ENCODE peak calls at places on chromosomes 6 and 20, in seven cellular contexts. One of them, this sample, is unnamed. For H3K36me3 and H3K4me1, the result is how much of the 10 kb centered on the place peaks cover.

GRCh38 chr20:44765091-44765490 is 19.4 kb downstream of the KCNK15 start:
- DNase-seq in OCI-LY7: no peak
- DNase-seq in ascending aorta: no peak
- DNase-seq in CD8-positive, alpha-beta T cell: no peak
- DNase-seq in cardiac muscle cell: no peak
- DNase-seq in sigmoid colon: no peak
- DNase-seq in gastrocnemius medialis: no peak
- DNase-seq in this sample: no peak

GRCh38 chr20:52060794-52061714 is 130.5 kb downstream of the ZFP64 start:
- DNase-seq in gastrocnemius medialis: no peak
- DNase-seq in CD8-positive, alpha-beta T cell: no peak
- DNase-seq in OCI-LY7: no peak
- DNase-seq in sigmoid colon: no peak
- DNase-seq in cardiac muscle cell: peak
- DNase-seq in ascending aorta: no peak
- DNase-seq in this sample: no peak

GRCh38 chr6:50720623-50721022 is 7.3 kb downstream of the TFAP2D start:
- DNase-seq in sigmoid colon: no peak
- DNase-seq in cardiac muscle cell: peak
- DNase-seq in ascending aorta: no peak
- DNase-seq in CD8-positive, alpha-beta T cell: no peak
- DNase-seq in gastrocnemius medialis: no peak
- DNase-seq in OCI-LY7: no peak
- DNase-seq in this sample: no peak

GRCh38 chr20:59165389-59165785 is 1.8 kb downstream of the ZNF831 start:
- DNase-seq in cardiac muscle cell: no peak
- DNase-seq in OCI-LY7: peak
- DNase-seq in gastrocnemius medialis: no peak
- DNase-seq in sigmoid colon: no peak
- DNase-seq in CD8-positive, alpha-beta T cell: no peak
- DNase-seq in ascending aorta: no peak
- DNase-seq in this sample: no peak

GRCh38 chr6:22025468-22026159 is 271.2 kb downstream of the PRL start:
- DNase-seq in gastrocnemius medialis: no peak
- DNase-seq in sigmoid colon: no peak
- DNase-seq in CD8-positive, alpha-beta T cell: no peak
- DNase-seq in cardiac muscle cell: peak
- DNase-seq in OCI-LY7: peak
- DNase-seq in ascending aorta: no peak
- DNase-seq in this sample: no peak

GRCh38 chr20:51062065-51062464 is 39.2 kb upstream of the KCNG1 start:
- DNase-seq in sigmoid colon: no peak
- DNase-seq in ascending aorta: no peak
- DNase-seq in cardiac muscle cell: peak
- DNase-seq in OCI-LY7: no peak
- DNase-seq in CD8-positive, alpha-beta T cell: no peak
- DNase-seq in gastrocnemius medialis: no peak
- DNase-seq in this sample: no peak

GRCh38 chr6:151292974-151293373 is 53.2 kb downstream of the AKAP12 start:
- DNase-seq in sigmoid colon: no peak
- DNase-seq in ascending aorta: no peak
- DNase-seq in gastrocnemius medialis: no peak
- DNase-seq in cardiac muscle cell: peak
- DNase-seq in CD8-positive, alpha-beta T cell: no peak
- DNase-seq in OCI-LY7: no peak
- DNase-seq in this sample: no peak

GRCh38 chr20:52992632-52993031 is 20.5 kb downstream of the TSHZ2 start:
- DNase-seq in gastrocnemius medialis: no peak
- DNase-seq in CD8-positive, alpha-beta T cell: no peak
- DNase-seq in sigmoid colon: no peak
- DNase-seq in ascending aorta: no peak
- DNase-seq in cardiac muscle cell: no peak
- DNase-seq in OCI-LY7: no peak
- DNase-seq in this sample: no peak

GRCh38 chr6:32973144-32973854 is 4.9 kb downstream of the BRD2 start:
- DNase-seq in cardiac muscle cell: no peak
- DNase-seq in gastrocnemius medialis: no peak
- DNase-seq in ascending aorta: no peak
- DNase-seq in sigmoid colon: peak
- DNase-seq in CD8-positive, alpha-beta T cell: peak
- DNase-seq in OCI-LY7: peak
- DNase-seq in this sample: no peak

GRCh38 chr20:50421356-50422340 is 88.5 kb upstream of the PTPN1 start:
- DNase-seq in OCI-LY7: no peak
- DNase-seq in sigmoid colon: no peak
- DNase-seq in cardiac muscle cell: no peak
- DNase-seq in CD8-positive, alpha-beta T cell: no peak
- DNase-seq in ascending aorta: no peak
- DNase-seq in gastrocnemius medialis: no peak
- DNase-seq in this sample: no peak

GRCh38 chr6:21137708-21138358 is 455.7 kb upstream of the SOX4 start:
- DNase-seq in sigmoid colon: no peak
- DNase-seq in OCI-LY7: no peak
- DNase-seq in cardiac muscle cell: peak
- DNase-seq in ascending aorta: no peak
- DNase-seq in CD8-positive, alpha-beta T cell: no peak
- DNase-seq in gastrocnemius medialis: no peak
- DNase-seq in this sample: no peak

GRCh38 chr20:15061061-15061430 is 723.6 kb upstream of the FLRT3 start:
- DNase-seq in OCI-LY7: no peak
- DNase-seq in CD8-positive, alpha-beta T cell: no peak
- DNase-seq in gastrocnemius medialis: no peak
- DNase-seq in cardiac muscle cell: no peak
- DNase-seq in ascending aorta: no peak
- DNase-seq in sigmoid colon: no peak
- DNase-seq in this sample: no peak

GRCh38 chr6:105675715-105676397 is 273.0 kb upstream of the PREP start:
- DNase-seq in CD8-positive, alpha-beta T cell: no peak
- DNase-seq in sigmoid colon: no peak
- DNase-seq in cardiac muscle cell: peak
- DNase-seq in OCI-LY7: no peak
- DNase-seq in gastrocnemius medialis: no peak
- DNase-seq in ascending aorta: no peak
- DNase-seq in this sample: no peak

GRCh38 chr6:10384333-10384718 is 30.5 kb downstream of the TFAP2A start:
- DNase-seq in ascending aorta: no peak
- DNase-seq in cardiac muscle cell: no peak
- DNase-seq in CD8-positive, alpha-beta T cell: no peak
- DNase-seq in gastrocnemius medialis: no peak
- DNase-seq in OCI-LY7: no peak
- DNase-seq in sigmoid colon: no peak
- DNase-seq in this sample: no peak

GRCh38 chr6:36368921-36369880 is 18.3 kb downstream of the ETV7 start:
- DNase-seq in gastrocnemius medialis: peak
- DNase-seq in CD8-positive, alpha-beta T cell: no peak
- DNase-seq in OCI-LY7: no peak
- DNase-seq in cardiac muscle cell: peak
- DNase-seq in ascending aorta: no peak
- DNase-seq in sigmoid colon: no peak
- DNase-seq in this sample: no peak

GRCh38 chr6:35084041-35084491 is 57.1 kb downstream of the TCP11 start:
- DNase-seq in sigmoid colon: peak
- DNase-seq in CD8-positive, alpha-beta T cell: no peak
- DNase-seq in ascending aorta: peak
- DNase-seq in cardiac muscle cell: no peak
- DNase-seq in gastrocnemius medialis: no peak
- DNase-seq in OCI-LY7: no peak
- DNase-seq in this sample: no peak

GRCh38 chr20:35010405-35011192 is 54.9 kb downstream of the MYH7B start:
- DNase-seq in sigmoid colon: no peak
- DNase-seq in OCI-LY7: no peak
- DNase-seq in ascending aorta: peak
- DNase-seq in cardiac muscle cell: no peak
- DNase-seq in gastrocnemius medialis: no peak
- DNase-seq in CD8-positive, alpha-beta T cell: no peak
- DNase-seq in this sample: no peak

GRCh38 chr20:35011589-35012226 is 56.0 kb downstream of the MYH7B start:
- DNase-seq in cardiac muscle cell: no peak
- DNase-seq in sigmoid colon: no peak
- DNase-seq in ascending aorta: no peak
- DNase-seq in CD8-positive, alpha-beta T cell: no peak
- DNase-seq in gastrocnemius medialis: no peak
- DNase-seq in OCI-LY7: no peak
- DNase-seq in this sample: no peak

GRCh38 chr20:35014537-35014936 is 58.9 kb downstream of the MYH7B start:
- DNase-seq in CD8-positive, alpha-beta T cell: no peak
- DNase-seq in cardiac muscle cell: no peak
- DNase-seq in gastrocnemius medialis: no peak
- DNase-seq in OCI-LY7: no peak
- DNase-seq in ascending aorta: peak
- DNase-seq in sigmoid colon: no peak
- DNase-seq in this sample: no peak

GRCh38 chr20:35013421-35014411 is 58.0 kb downstream of the MYH7B start:
- DNase-seq in gastrocnemius medialis: no peak
- DNase-seq in cardiac muscle cell: no peak
- DNase-seq in OCI-LY7: no peak
- DNase-seq in sigmoid colon: no peak
- DNase-seq in CD8-positive, alpha-beta T cell: no peak
- DNase-seq in ascending aorta: peak
- DNase-seq in this sample: no peak

DNA sequence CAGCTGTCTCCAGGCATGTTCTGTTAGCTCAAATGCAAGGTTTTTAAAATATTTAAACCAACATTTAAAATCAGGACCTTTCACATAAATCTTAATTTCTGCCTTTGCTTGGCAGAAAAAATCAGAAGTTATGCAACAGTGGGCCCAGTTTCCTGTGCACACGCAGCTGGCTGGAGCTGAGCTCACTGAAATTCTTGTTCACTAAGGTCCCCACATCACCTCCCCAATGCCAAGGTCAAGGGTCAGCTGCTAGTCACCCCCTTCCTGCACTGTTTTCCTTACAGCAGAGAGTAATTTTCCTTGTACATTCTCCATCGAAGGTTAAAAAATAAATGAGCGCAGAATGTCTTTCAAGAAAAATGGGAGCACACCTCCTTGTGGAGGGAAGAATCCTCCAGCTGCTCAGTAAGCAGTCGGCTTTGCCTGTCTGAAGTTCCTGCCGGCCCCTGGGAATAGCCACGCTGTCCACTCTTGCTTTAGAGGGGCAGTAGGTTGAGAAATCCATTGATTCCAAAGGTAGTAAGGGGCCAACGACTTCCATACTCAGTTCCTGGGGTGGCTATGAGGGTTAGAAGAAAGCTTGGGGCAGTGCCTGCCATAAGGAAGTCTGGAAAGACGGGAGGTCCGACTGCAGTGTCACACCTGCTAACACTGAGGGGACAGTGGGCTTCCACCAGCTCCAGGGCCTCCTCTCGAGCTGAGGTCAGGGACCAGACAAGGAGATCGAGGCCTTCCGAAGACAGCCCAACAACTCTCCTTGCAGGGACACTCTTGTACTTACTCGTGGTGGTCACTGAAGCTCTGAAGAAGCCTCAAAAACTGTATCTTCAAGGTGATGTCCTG is 56.8 kb downstream of the MYH7B start:
- DNase-seq in OCI-LY7: no peak
- DNase-seq in cardiac muscle cell: peak
- DNase-seq in CD8-positive, alpha-beta T cell: no peak
- DNase-seq in gastrocnemius medialis: no peak
- DNase-seq in sigmoid colon: no peak
- DNase-seq in ascending aorta: peak
- DNase-seq in this sample: no peak
- H3K36me3 ChIP-seq in OCI-LY7: half or more
- H3K36me3 ChIP-seq in cardiac muscle cell: under half
- H3K36me3 ChIP-seq in CD8-positive, alpha-beta T cell: half or more
- H3K36me3 ChIP-seq in gastrocnemius medialis: half or more
- H3K36me3 ChIP-seq in sigmoid colon: half or more
- H3K36me3 ChIP-seq in ascending aorta: half or more
- H3K36me3 ChIP-seq in this sample: under half

GRCh38 chr20:62377615-62378085 is 9.3 kb upstream of the RPS21 start:
- DNase-seq in sigmoid colon: peak
- DNase-seq in OCI-LY7: no peak
- DNase-seq in gastrocnemius medialis: no peak
- DNase-seq in ascending aorta: no peak
- DNase-seq in CD8-positive, alpha-beta T cell: no peak
- DNase-seq in cardiac muscle cell: no peak
- DNase-seq in this sample: no peak
- H3K4me1 ChIP-seq in sigmoid colon: half or more
- H3K4me1 ChIP-seq in OCI-LY7: under half
- H3K4me1 ChIP-seq in gastrocnemius medialis: under half
- H3K4me1 ChIP-seq in ascending aorta: under half
- H3K4me1 ChIP-seq in CD8-positive, alpha-beta T cell: under half
- H3K4me1 ChIP-seq in cardiac muscle cell: under half
- H3K4me1 ChIP-seq in this sample: half or more

DNA sequence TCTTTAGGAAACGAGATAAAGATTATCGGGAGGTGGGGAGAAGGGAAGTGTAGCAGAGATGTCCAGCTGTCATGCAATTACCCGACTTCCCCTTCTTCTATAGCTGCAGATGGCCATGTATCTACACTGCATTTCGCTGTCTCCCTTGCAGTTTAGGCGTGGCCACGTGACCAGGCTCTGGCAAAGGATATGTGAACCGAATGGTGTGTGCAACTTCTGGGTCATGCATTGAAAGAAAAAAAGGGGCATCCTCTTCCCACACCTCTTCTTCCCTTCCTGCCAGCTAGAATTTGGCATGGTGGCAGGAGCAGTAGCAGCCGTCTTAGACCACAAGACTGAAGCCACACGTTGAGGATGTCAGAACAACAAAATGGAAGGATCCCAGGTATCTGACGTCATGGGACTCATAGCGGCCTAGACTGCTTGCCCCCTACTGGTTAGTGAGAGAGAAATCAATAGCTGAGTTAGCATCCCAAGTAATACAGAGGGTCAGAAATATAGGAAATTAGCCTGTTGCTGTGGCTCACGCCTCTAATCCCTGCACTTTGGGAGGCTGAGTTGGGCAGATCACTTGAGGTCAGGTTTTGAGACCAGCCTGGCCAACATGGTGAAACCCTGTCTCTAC is 32.8 kb downstream of the TCF15 start:
- DNase-seq in ascending aorta: no peak
- DNase-seq in OCI-LY7: peak
- DNase-seq in sigmoid colon: no peak
- DNase-seq in cardiac muscle cell: peak
- DNase-seq in CD8-positive, alpha-beta T cell: no peak
- DNase-seq in gastrocnemius medialis: no peak
- DNase-seq in this sample: no peak
- TF ChIP-seq CTCF in ascending aorta: no peak
- TF ChIP-seq CTCF in OCI-LY7: peak
- TF ChIP-seq CTCF in sigmoid colon: no peak
- TF ChIP-seq CTCF in cardiac muscle cell: peak
- TF ChIP-seq CTCF in CD8-positive, alpha-beta T cell: no peak
- TF ChIP-seq CTCF in gastrocnemius medialis: no peak
- TF ChIP-seq CTCF in this sample: no peak

DNA sequence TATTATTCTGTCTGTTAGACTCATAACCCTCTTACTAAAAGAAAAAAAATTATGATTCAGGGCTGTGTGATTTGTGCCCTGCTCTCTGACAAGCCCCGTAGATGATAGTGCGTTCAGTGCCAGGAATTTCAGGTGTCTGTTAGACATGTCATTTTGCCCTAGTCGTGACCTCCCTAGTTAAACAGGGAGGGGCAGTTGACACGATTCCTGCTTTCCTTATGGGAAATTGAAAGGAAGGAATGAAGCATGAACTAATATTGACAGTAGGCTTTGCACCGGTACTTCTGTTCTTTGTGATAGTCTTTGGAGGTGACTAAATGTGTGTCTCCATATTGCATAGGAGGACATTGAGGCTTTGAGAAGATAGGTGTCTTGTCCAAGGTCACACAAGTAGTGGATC is 26.3 kb downstream of the RPRD1B start:
- DNase-seq in OCI-LY7: no peak
- DNase-seq in sigmoid colon: no peak
- DNase-seq in ascending aorta: no peak
- DNase-seq in CD8-positive, alpha-beta T cell: no peak
- DNase-seq in gastrocnemius medialis: no peak
- DNase-seq in cardiac muscle cell: no peak
- DNase-seq in this sample: no peak
- H3K36me3 ChIP-seq in OCI-LY7: half or more
- H3K36me3 ChIP-seq in sigmoid colon: under half
- H3K36me3 ChIP-seq in ascending aorta: under half
- H3K36me3 ChIP-seq in CD8-positive, alpha-beta T cell: half or more
- H3K36me3 ChIP-seq in gastrocnemius medialis: half or more
- H3K36me3 ChIP-seq in cardiac muscle cell: under half
- H3K36me3 ChIP-seq in this sample: half or more